ENCODE peak calls at places on chromosome 15, in six cellular contexts. U is fibroblast of the aortic adventitia, H is body of pancreas, Q is upper lobe of right lung, N is pancreas, X is left lung. F is an unnamed sample.
A peak's percentile ranks its signal among the peaks of the same experiment; 100 is the strongest.

GRCh38 chr15:33278816-33279612 is 31.8 kb upstream of the RYR3 start:
- DNase-seq in U (peak; percentile 64), H (no peak), Q (no peak), N (no peak), X (no peak), F (peak; percentile 39)

GRCh38 chr15:70422342-70422741 is 324.6 kb upstream of the TLE3 start:
- DNase-seq in U (no peak), H (no peak), Q (no peak), N (no peak), X (no peak), F (no peak)

GRCh38 chr15:78907577-78907976 is 34.9 kb downstream of the MORF4L1 start:
- DNase-seq in U (no peak), H (no peak), Q (no peak), N (no peak), X (no peak), F (no peak)

GRCh38 chr15:99433757-99434211 is 132.0 kb upstream of the MEF2A start:
- DNase-seq in U (no peak), H (peak; percentile 3), Q (peak; percentile 61), N (peak; percentile 35), X (no peak), F (no peak)

GRCh38 chr15:49178477-49178876 is 8.4 kb downstream of the GALK2 start:
- DNase-seq in U (no peak), H (no peak), Q (no peak), N (no peak), X (no peak), F (no peak)

GRCh38 chr15:27865926-27866325 is 233.2 kb downstream of the OCA2 start:
- DNase-seq in U (no peak), H (no peak), Q (no peak), N (no peak), X (no peak), F (no peak)

GRCh38 chr15:99087405-99087943 is 17.4 kb upstream of the SYNM start:
- DNase-seq in U (no peak), H (no peak), Q (no peak), N (no peak), X (no peak), F (no peak)

GRCh38 chr15:65888998-65889397 is 19.7 kb downstream of the RAB11A start:
- DNase-seq in U (no peak), H (no peak), Q (no peak), N (no peak), X (no peak), F (no peak)

GRCh38 chr15:51121118-51121517 is 26.4 kb upstream of the TNFAIP8L3 start:
- DNase-seq in U (peak; percentile 99), H (no peak), Q (no peak), N (no peak), X (no peak), F (peak; percentile 98)

GRCh38 chr15:53462631-53463030 is 296.8 kb downstream of the WDR72 start:
- DNase-seq in U (no peak), H (no peak), Q (no peak), N (no peak), X (no peak), F (no peak)

GRCh38 chr15:90214553-90215205 is 13.5 kb downstream of the SEMA4B start:
- DNase-seq in U (no peak), H (no peak), Q (no peak), N (no peak), X (no peak), F (no peak)

GRCh38 chr15:89101302-89102191 is 13.3 kb downstream of the ABHD2 start:
- DNase-seq in U (peak; percentile 99), H (peak; percentile 64), Q (peak; percentile 76), N (no peak), X (peak; percentile 75), F (peak; percentile 97)

GRCh38 chr15:48946088-48946839 is 17.5 kb downstream of the SHC4 start:
- DNase-seq in U (peak; percentile 84), H (no peak), Q (no peak), N (no peak), X (no peak), F (no peak)

GRCh38 chr15:101394654-101395053 is 94.9 kb downstream of the PCSK6 start:
- DNase-seq in U (no peak), H (no peak), Q (no peak), N (no peak), X (peak; percentile 48), F (no peak)

GRCh38 chr15:38253448-38253847 is 812 bp downstream of the SPRED1 start:
- DNase-seq in U (peak; percentile 72), H (no peak), Q (no peak), N (no peak), X (no peak), F (peak; percentile 83)

GRCh38 chr15:38254065-38254883 is 1.6 kb downstream of the SPRED1 start:
- DNase-seq in U (peak; percentile 69), H (peak; percentile 38), Q (no peak), N (no peak), X (no peak), F (no peak)

GRCh38 chr15:38252481-38253311 is at the start of gene SPRED1:
- DNase-seq in U (peak; percentile 53), H (peak; percentile 57), Q (peak; percentile 91), N (peak; percentile 84), X (peak; percentile 88), F (no peak)

GRCh38 chr15:38257676-38258075 is 5.0 kb downstream of the SPRED1 start:
- DNase-seq in U (no peak), H (no peak), Q (no peak), N (no peak), X (no peak), F (no peak)

DNA sequence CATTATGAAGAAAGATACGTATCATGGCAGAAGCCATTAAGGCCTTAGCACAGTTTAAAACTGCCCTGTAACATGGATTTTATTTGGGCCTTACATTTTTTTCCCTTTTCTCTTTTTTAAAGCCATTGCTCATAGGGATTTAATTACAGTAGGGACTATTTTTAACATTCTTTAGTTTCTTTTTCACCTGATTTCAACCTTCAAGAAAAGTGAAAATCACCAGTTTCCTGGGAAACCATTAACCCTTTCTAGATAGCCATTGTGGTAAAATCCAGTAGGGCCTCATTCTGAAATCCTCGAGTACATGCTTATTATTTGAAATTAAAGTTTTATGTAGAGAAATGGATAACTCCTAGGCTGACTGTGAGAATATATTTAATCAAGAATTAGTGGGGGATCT is 3.1 kb downstream of the SPRED1 start:
- DNase-seq in U (no peak), H (no peak), Q (no peak), N (no peak), X (no peak), F (no peak)
- H3K4me3 ChIP-seq in U (peak overlapping the region; percentile 91), H (no peak overlapping the region), Q (peak overlapping the region; percentile 80), N (no peak overlapping the region), X (peak overlapping the region; percentile 81), F (peak overlapping the region; percentile 97)

GRCh38 chr15:58839485-58839884 is 68.4 kb downstream of the MINDY2 start:
- DNase-seq in U (peak; percentile 11), H (no peak), Q (no peak), N (no peak), X (no peak), F (no peak)
- TF ChIP-seq CTCF in U (peak; percentile 28), H (peak; percentile 24), Q (peak; percentile 13), N (no peak), X (no peak), F (peak; percentile 30)

GRCh38 chr15:82680200-82681102 is 29.2 kb downstream of the AP3B2 start:
- DNase-seq in U (no peak), H (peak; percentile 87), Q (peak; percentile 91), N (peak; percentile 91), X (peak; percentile 91), F (no peak)
- H3K4me3 ChIP-seq in U (no peak overlapping the region), H (peak overlapping the region; percentile 35), Q (peak overlapping the region; percentile 54), N (peak overlapping the region; percentile 61), X (peak overlapping the region; percentile 24), F (peak overlapping the region; percentile 47)

GRCh38 chr15:41562784-41563198 is 3.8 kb downstream of the TYRO3 start:
- DNase-seq in U (peak; percentile 25), H (no peak), Q (no peak), N (no peak), X (no peak), F (no peak)

GRCh38 chr15:41559489-41560177 is 621 bp downstream of the TYRO3 start:
- DNase-seq in U (no peak), H (peak; percentile 31), Q (no peak), N (peak; percentile 55), X (peak; percentile 57), F (no peak)

GRCh38 chr15:41562258-41562657 is 3.2 kb downstream of the TYRO3 start:
- DNase-seq in U (no peak), H (no peak), Q (no peak), N (no peak), X (no peak), F (no peak)

GRCh38 chr15:41561104-41561776 is 2.2 kb downstream of the TYRO3 start:
- DNase-seq in U (no peak), H (no peak), Q (no peak), N (no peak), X (peak; percentile 75), F (no peak)

GRCh38 chr15:41561777-41562145 is 2.7 kb downstream of the TYRO3 start:
- DNase-seq in U (peak; percentile 70), H (no peak), Q (no peak), N (no peak), X (peak; percentile 60), F (no peak)
- TF ChIP-seq CTCF in U (peak; percentile 36), H (no peak), Q (no peak), N (no peak), X (no peak), F (peak; percentile 28)

DNA sequence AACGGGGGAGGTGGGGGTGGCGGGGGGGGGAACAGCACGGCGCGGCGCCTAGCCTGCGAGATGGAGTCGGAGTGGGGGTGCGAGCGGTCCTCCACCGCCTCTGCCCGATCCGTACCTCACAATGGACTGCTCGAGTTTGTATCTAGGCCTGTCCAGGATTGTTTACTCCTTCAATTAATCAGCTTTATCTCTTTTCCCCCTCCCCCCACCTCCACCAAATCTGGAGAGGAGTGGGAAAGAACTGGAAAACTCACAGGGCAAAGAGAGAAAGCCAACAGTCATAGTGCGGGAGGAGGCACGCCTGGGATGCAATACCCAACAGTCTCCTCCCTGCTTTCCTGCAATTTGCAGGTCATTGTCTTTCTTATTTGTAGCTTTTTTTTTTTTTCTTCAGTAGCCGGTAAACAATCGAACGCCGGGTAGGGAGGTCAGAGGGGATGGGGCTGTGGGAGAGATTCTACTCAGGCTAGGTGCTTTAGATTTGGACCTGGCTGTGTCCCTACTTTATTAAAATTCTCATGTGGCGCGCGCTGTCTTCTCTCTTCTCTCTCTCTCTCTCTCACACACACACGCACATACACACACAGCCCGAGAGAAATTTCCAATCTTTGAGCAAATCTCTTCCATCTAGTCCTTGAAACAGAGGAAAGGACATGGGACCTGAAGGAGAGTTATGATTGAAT is 6.9 kb upstream of the MEIS2 start:
- DNase-seq in U (peak; percentile 73), H (no peak), Q (no peak), N (no peak), X (no peak), F (no peak)
- H3K4me3 ChIP-seq in U (peak overlapping the region; percentile 61), H (no peak overlapping the region), Q (peak overlapping the region; percentile 30), N (no peak overlapping the region), X (no peak overlapping the region), F (peak overlapping the region; percentile 48)

F was measured in retinal pigment epithelial cell.